ENCODE peak calls at places on chromosome X, in four cellular contexts. V is WTC11, I is K562, K is GM12878. Z is an unnamed sample.

GRCh38 chrX:130125090-130125489 is 14.8 kb upstream of the ELF4 start:
- DNase-seq in V (no peak), I (no peak), K (no peak), Z (no peak)

GRCh38 chrX:21738145-21738949 is 19.6 kb downstream of the SMPX start:
- DNase-seq in V (peak; percentile 70), I (no peak), K (no peak), Z (no peak)

GRCh38 chrX:41335590-41336331 is 1.8 kb downstream of the DDX3X start:
- DNase-seq in V (no peak), I (no peak), K (no peak), Z (no peak)

GRCh38 chrX:8846271-8846670 is 45.1 kb upstream of the FAM9A start:
- DNase-seq in V (no peak), I (no peak), K (no peak), Z (no peak)

GRCh38 chrX:6026980-6027379 is 201.7 kb downstream of the NLGN4X start:
- DNase-seq in V (no peak), I (no peak), K (no peak), Z (no peak)

GRCh38 chrX:94914235-94914634 is 1240.2 kb downstream of the FAM133A start:
- DNase-seq in V (no peak), I (no peak), K (no peak), Z (no peak)

GRCh38 chrX:45623266-45623665 is 422.6 kb upstream of the DIPK2B start:
- DNase-seq in V (no peak), I (no peak), K (no peak), Z (no peak)

GRCh38 chrX:40784516-40785151 is 49.3 kb upstream of the MED14 start:
- DNase-seq in V (no peak), I (no peak), K (no peak), Z (peak; percentile 63)

GRCh38 chrX:7926501-7926900 is 712 bp downstream of the PNPLA4 start:
- DNase-seq in V (no peak), I (no peak), K (no peak), Z (no peak)

GRCh38 chrX:149940015-149940716 is 1.9 kb upstream of the EOLA2 start:
- DNase-seq in V (peak; percentile 91), I (peak; percentile 85), K (peak; percentile 88), Z (peak; percentile 90)

GRCh38 chrX:133402042-133402453 is 13.2 kb downstream of the GPC4 start:
- DNase-seq in V (no peak), I (no peak), K (no peak), Z (no peak)

GRCh38 chrX:103063918-103064434 is at the start of gene BEX1:
- DNase-seq in V (peak; percentile 68), I (no peak), K (no peak), Z (peak; percentile 35)

GRCh38 chrX:148530464-148531077 is 30.2 kb downstream of the AFF2 start:
- DNase-seq in V (no peak), I (peak; percentile 5), K (no peak), Z (no peak)

GRCh38 chrX:2710496-2710895 is 19.4 kb downstream of the CD99 start:
- DNase-seq in V (no peak), I (no peak), K (no peak), Z (no peak)

DNA sequence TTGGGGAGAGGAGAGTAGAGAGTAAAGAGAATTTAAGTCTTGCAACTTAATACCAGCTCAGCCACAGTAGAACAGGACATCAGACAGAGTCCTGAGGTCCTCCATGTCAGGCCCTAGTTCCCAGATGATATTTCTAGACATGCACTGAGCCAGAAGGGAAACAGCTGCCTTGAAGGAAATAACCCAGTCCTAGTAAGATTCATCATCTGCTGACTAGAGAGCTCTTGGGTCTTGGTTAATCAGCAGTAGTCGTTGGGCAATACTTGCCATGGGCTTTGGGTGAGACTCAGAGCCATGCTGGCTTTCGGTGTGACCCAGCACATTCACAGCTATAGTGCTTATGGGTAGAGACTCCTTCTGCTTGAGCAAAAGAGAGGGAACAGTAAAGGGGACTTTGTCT is 379.1 kb downstream of the AR start:
- DNase-seq in V (no peak), I (no peak), K (no peak), Z (no peak)
- TF ChIP-seq ETV6 in V (no peak), I (no peak), K (no peak), Z (no peak)

GRCh38 chrX:138058931-138059330 is 493.0 kb downstream of the ZIC3 start:
- DNase-seq in V (no peak), I (no peak), K (no peak), Z (no peak)

GRCh38 chrX:138057883-138058282 is 492.0 kb downstream of the ZIC3 start:
- DNase-seq in V (no peak), I (no peak), K (no peak), Z (no peak)
- TF ChIP-seq ETV6 in V (no peak), I (no peak), K (no peak), Z (no peak)

GRCh38 chrX:151871244-151871643 is 41.4 kb upstream of the MAGEA4 start:
- DNase-seq in V (no peak), I (no peak), K (no peak), Z (peak; percentile 0)
- TF ChIP-seq ETV6 in V (no peak), I (no peak), K (no peak), Z (no peak)

DNA sequence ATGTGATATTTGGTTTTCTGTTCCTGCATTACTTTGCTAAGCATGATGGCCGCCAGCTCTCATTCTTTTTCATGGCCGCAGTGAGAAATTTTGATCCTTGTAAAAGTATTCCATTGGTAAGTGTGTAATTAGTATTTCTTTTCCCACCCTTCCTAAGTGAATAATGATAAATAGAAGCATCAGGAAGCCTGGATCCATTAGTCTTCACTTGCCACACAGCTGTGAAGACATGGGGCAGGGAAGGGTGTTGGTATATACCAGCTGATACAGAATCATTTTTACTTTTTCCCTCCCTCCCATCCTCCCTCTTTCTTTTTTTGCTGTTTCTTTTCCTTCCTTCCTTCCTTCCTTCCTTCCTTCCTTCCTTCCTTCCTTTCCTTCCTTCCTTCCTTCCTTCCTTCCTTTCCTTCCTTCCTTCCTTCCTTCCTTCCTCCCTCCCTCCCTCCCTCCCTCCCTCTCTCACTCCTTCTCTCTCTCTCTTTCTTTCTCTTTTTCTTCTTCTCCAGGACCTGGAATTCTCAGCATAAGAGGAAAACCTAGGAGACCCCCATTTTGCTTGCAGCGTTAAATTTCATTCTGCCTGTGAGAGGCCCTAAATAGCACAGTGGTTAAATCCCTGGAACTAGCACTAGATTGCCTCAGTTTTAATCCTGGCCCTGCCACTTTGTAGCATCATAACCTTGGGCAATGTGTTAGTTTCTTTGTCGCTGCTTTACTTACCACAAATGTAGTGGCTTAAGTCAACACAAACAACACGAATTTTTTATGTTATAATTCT is 1.4 kb upstream of the NR0B1 start:
- DNase-seq in V (no peak), I (no peak), K (no peak), Z (no peak)
- TF ChIP-seq ETV6 in V (no peak), I (no peak), K (no peak), Z (no peak)

GRCh38 chrX:316351-317325 is 2.0 kb downstream of the GTPBP6 start:
- DNase-seq in V (no peak), I (no peak), K (no peak), Z (no peak)
- TF ChIP-seq ETV6 in V (no peak), I (no peak), K (no peak), Z (no peak)

GRCh38 chrX:56314334-56314733 is 82.2 kb downstream of the KLF8 start:
- DNase-seq in V (no peak), I (no peak), K (no peak), Z (no peak)
- TF ChIP-seq ETV6 in V (no peak), I (no peak), K (no peak), Z (no peak)

GRCh38 chrX:153307546-153308175 is 13.9 kb downstream of the PNMA6F start:
- DNase-seq in V (no peak), I (no peak), K (no peak), Z (no peak)
- TF ChIP-seq ETV6 in V (no peak), I (no peak), K (no peak), Z (no peak)